ENCODE peak calls at places on chromosomes 7 and 10, in five cellular contexts. R is A549, V is neural progenitor cell, F is SJSA1, T is fibroblast of lung. J is an unnamed sample. For H3K9me3, the result is how much of the 10 kb centered on the place peaks cover.

GRCh38 chr10:70649526-70649925 is 22.8 kb upstream of the ADAMTS14 start:
- DNase-seq in R (no peak), V (no peak), F (no peak), T (peak), J (no peak)

GRCh38 chr10:110600487-110601101 is 33.1 kb downstream of the SMC3 start:
- DNase-seq in R (peak), V (peak), F (peak), T (peak), J (peak)

GRCh38 chr7:97174308-97174707 is 56.8 kb downstream of the SDHAF3 start:
- DNase-seq in R (no peak), V (no peak), F (no peak), T (no peak), J (no peak)

GRCh38 chr10:15172306-15172840 is 3.9 kb upstream of the NMT2 start:
- DNase-seq in R (no peak), V (no peak), F (no peak), T (no peak), J (no peak)

GRCh38 chr10:109852004-109852717 is 71.2 kb downstream of the XPNPEP1 start:
- DNase-seq in R (peak), V (peak), F (peak), T (peak), J (peak)

GRCh38 chr7:155138204-155138603 is 68.1 kb downstream of the HTR5A start:
- DNase-seq in R (no peak), V (no peak), F (no peak), T (no peak), J (no peak)

GRCh38 chr10:86872757-86873156 is 84.7 kb downstream of the MMRN2 start:
- DNase-seq in R (no peak), V (peak), F (no peak), T (peak), J (peak)

GRCh38 chr10:100333821-100334469 is 3.9 kb upstream of the PKD2L1 start:
- DNase-seq in R (no peak), V (no peak), F (no peak), T (no peak), J (no peak)

GRCh38 chr7:11177793-11178192 is 204.1 kb downstream of the PHF14 start:
- DNase-seq in R (no peak), V (no peak), F (no peak), T (peak), J (no peak)

GRCh38 chr7:90917536-90917935 is 321.4 kb downstream of the CDK14 start:
- DNase-seq in R (no peak), V (no peak), F (no peak), T (no peak), J (no peak)

GRCh38 chr7:147197006-147197405 is 1080.4 kb downstream of the CNTNAP2 start:
- DNase-seq in R (no peak), V (no peak), F (peak), T (no peak), J (no peak)

GRCh38 chr7:122884186-122884585 is 2.1 kb downstream of the CADPS2 start:
- DNase-seq in R (no peak), V (peak), F (no peak), T (no peak), J (no peak)

GRCh38 chr7:131341690-131342089 is 14.0 kb downstream of the MKLN1 start:
- DNase-seq in R (no peak), V (peak), F (no peak), T (no peak), J (no peak)

GRCh38 chr10:117362313-117362712 is 12.9 kb downstream of the PDZD8 start:
- DNase-seq in R (no peak), V (no peak), F (no peak), T (peak), J (no peak)

GRCh38 chr7:138125598-138126111 is 49.4 kb downstream of the AKR1D1 start:
- DNase-seq in R (peak), V (no peak), F (peak), T (peak), J (no peak)

GRCh38 chr10:125162181-125162906 is 2.0 kb upstream of the CTBP2 start:
- DNase-seq in R (no peak), V (peak), F (no peak), T (no peak), J (peak)

GRCh38 chr7:151607464-151607867 is 87.8 kb upstream of the RHEB start:
- DNase-seq in R (no peak), V (no peak), F (peak), T (peak), J (no peak)

GRCh38 chr7:30074422-30075030 is 46.3 kb downstream of the PLEKHA8 start:
- DNase-seq in R (no peak), V (peak), F (peak), T (peak), J (peak)

GRCh38 chr10:132666733-132667612 is 119.0 kb downstream of the NKX6-2 start:
- DNase-seq in R (peak), V (peak), F (peak), T (peak), J (no peak)

GRCh38 chr10:127922675-127923366 is 15.9 kb downstream of the PTPRE start:
- DNase-seq in R (peak), V (no peak), F (peak), T (peak), J (peak)

GRCh38 chr7:45240187-45240776 is 82.7 kb downstream of the RAMP3 start:
- DNase-seq in R (no peak), V (no peak), F (no peak), T (no peak), J (no peak)

GRCh38 chr7:149532654-149533053 is 35.0 kb upstream of the ZNF746 start:
- DNase-seq in R (no peak), V (no peak), F (no peak), T (no peak), J (no peak)
- H3K9me3 ChIP-seq in R (under half), V (under half), F (under half), T (under half), J (under half)

GRCh38 chr7:22355620-22356009 is 1.3 kb downstream of the RAPGEF5 start:
- DNase-seq in R (no peak), V (no peak), F (no peak), T (no peak), J (no peak)
- H3K4me3 ChIP-seq in R (no peak), V (no peak), F (no peak), T (no peak), J (no peak)

GRCh38 chr7:157630301-157630853 is 293.6 kb downstream of the DNAJB6 start:
- DNase-seq in R (no peak), V (no peak), F (no peak), T (no peak), J (no peak)
- H3K9me3 ChIP-seq in R (under half), V (under half), F (under half), T (under half), J (under half)

DNA sequence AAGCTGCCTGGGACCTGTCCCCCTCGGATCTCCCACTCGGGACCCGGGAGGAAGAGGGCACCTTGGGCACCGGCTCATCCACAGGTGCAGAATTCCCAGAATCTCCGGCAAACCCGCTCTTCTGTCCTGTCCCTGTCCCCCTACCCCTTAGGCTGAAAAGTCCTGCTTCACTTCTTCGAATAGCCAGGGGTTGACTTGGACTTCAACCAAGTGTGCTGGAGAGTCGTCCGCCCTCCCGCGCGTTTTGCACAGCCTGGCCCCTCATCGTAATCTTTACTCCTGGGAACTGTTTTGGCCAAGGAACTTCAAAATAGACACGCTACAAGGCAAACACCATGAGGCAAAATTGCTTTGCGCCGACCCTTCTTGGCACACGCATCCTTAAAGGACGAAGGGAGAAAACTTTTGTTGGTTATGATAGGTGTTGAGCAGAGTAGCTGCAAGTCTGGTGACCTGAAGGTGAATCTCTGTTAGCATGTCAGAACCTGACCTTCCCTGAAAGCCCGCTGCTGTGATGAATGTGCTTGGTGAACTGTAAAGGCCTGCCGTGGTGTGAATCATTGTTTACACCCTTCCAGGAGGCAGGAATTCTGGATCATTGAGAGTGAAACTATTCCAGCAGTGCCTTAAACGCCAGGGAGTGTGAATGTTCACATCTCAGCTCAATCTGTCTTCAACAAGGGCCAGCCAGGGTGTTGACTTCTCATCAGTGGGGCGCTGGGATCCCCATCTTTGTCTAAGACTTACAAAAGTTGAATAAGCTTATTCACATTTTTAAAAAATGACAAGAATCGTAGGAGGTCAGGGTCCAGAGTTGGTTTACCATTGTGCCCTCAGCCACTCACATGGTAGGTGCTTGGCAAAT is 589 bp upstream of the RAPGEF5 start:
- DNase-seq in R (peak), V (peak), F (no peak), T (peak), J (no peak)
- H3K4me3 ChIP-seq in R (peak), V (peak), F (no peak), T (peak), J (no peak)

DNA sequence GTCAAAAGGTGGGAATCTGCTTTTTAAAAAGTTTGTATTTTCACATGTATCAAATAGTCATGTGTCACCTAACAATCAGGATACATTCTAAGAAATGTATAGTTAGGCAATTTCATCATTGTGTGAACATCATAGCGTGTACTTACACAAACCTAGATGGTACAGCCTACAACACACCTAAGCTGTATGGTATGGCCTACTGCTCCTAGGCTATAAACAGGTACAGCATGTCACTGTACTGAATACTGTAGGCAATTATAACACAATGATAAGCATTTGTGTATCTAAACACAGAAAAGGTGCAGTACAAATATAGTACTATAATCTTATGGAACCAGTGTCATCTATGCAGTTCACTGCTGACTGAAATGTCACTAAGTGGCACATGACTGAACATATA is 17.8 kb downstream of the COA1 start:
- DNase-seq in R (no peak), V (no peak), F (no peak), T (no peak), J (no peak)
- H3K9me3 ChIP-seq in R (under half), V (under half), F (under half), T (under half), J (under half)

GRCh38 chr10:113095419-113095818 is 145.4 kb downstream of the TCF7L2 start:
- DNase-seq in R (no peak), V (no peak), F (no peak), T (no peak), J (no peak)
- H3K4me3 ChIP-seq in R (no peak), V (no peak), F (no peak), T (no peak), J (no peak)

GRCh38 chr10:105503714-105504113 is 862.6 kb downstream of the SORCS3 start:
- DNase-seq in R (no peak), V (no peak), F (no peak), T (no peak), J (no peak)
- H3K9me3 ChIP-seq in R (under half), V (under half), F (under half), T (under half), J (under half)

GRCh38 chr7:33040803-33041516 is 21.6 kb downstream of the NT5C3A start:
- DNase-seq in R (no peak), V (no peak), F (no peak), T (no peak), J (no peak)
- H3K4me3 ChIP-seq in R (peak), V (no peak), F (no peak), T (no peak), J (no peak)

GRCh38 chr7:63043657-63044543 is 954.7 kb upstream of the ZNF722 start:
- DNase-seq in R (no peak), V (no peak), F (no peak), T (no peak), J (no peak)

GRCh38 chr7:63046612-63047011 is 952.0 kb upstream of the ZNF722 start:
- DNase-seq in R (no peak), V (no peak), F (no peak), T (no peak), J (no peak)

GRCh38 chr7:63047061-63047460 is 951.6 kb upstream of the ZNF722 start:
- DNase-seq in R (no peak), V (no peak), F (no peak), T (no peak), J (no peak)

GRCh38 chr7:63044721-63045120 is 953.9 kb upstream of the ZNF722 start:
- DNase-seq in R (no peak), V (no peak), F (no peak), T (no peak), J (no peak)

DNA sequence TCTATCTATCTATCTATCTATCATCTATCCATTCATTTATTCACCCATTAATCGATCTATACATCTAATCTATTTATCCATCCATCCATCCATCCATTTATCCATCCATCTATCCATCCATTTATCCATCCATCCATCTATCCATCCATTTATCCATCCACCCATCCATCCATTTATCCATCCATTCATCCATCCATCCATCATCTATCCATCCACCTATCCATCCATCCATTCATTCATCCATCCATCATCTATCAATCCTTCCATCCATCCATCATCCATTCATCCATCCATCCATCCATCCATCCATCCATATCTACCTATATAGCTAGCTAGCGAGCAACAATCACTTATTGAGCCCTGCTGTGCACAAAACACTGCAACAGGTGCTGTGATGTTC is 953.1 kb upstream of the ZNF722 start:
- DNase-seq in R (no peak), V (no peak), F (no peak), T (no peak), J (no peak)
- H3K9me3 ChIP-seq in R (under half), V (half or more), F (under half), T (under half), J (under half)

DNA sequence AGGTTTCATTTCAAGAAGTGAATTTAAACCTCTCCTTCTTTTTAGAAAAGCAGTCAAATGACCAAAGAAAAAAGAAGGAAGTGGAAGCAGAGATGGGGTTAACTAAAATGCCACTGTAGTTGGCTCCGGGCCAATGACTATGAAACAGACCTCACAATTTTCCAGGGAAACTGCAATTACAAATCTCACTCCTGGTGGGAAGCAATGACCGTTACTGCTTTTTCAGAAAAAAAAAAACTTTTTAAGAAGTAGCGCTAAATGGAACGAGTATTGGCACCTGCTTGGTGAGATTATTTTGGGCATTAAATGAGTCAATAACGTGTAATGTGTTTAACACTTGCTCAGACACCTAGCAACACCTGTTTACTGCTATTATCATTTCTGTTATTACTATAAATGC is 1.2 kb downstream of the SFRP4 start:
- DNase-seq in R (no peak), V (no peak), F (no peak), T (peak), J (peak)
- H3K4me3 ChIP-seq in R (peak), V (no peak), F (no peak), T (no peak), J (peak)

J was measured in SJCRH30.